ENCODE peak calls at places on chromosomes 6 and 20, in six cellular contexts. One of them, this sample, is unnamed.

GRCh38 chr6:41021832-41022231 is 17.2 kb downstream of the UNC5CL start:
- DNase-seq in memory B cell: no peak
- DNase-seq in CD8-positive, alpha-beta T cell: no peak
- DNase-seq in activated CD4-positive, alpha-beta T cell treated with anti-CD3 and anti-CD28 coated beads, Interleukin-2, amount 50 U/mL, for 1 hour: no peak
- DNase-seq in nucleus accumbens: no peak
- DNase-seq in SJSA1: peak
- DNase-seq in this sample: no peak

GRCh38 chr6:43302126-43302525 is 4.1 kb downstream of the SLC22A7 start:
- DNase-seq in memory B cell: no peak
- DNase-seq in CD8-positive, alpha-beta T cell: no peak
- DNase-seq in activated CD4-positive, alpha-beta T cell treated with anti-CD3 and anti-CD28 coated beads, Interleukin-2, amount 50 U/mL, for 1 hour: no peak
- DNase-seq in nucleus accumbens: no peak
- DNase-seq in SJSA1: no peak
- DNase-seq in this sample: no peak

GRCh38 chr6:33372532-33373123 is 19.0 kb upstream of the KIFC1 start:
- DNase-seq in memory B cell: no peak
- DNase-seq in CD8-positive, alpha-beta T cell: no peak
- DNase-seq in activated CD4-positive, alpha-beta T cell treated with anti-CD3 and anti-CD28 coated beads, Interleukin-2, amount 50 U/mL, for 1 hour: no peak
- DNase-seq in nucleus accumbens: no peak
- DNase-seq in SJSA1: no peak
- DNase-seq in this sample: no peak

GRCh38 chr20:5195655-5196054 is 68.8 kb downstream of the CDS2 start:
- DNase-seq in memory B cell: no peak
- DNase-seq in CD8-positive, alpha-beta T cell: no peak
- DNase-seq in activated CD4-positive, alpha-beta T cell treated with anti-CD3 and anti-CD28 coated beads, Interleukin-2, amount 50 U/mL, for 1 hour: no peak
- DNase-seq in nucleus accumbens: no peak
- DNase-seq in SJSA1: no peak
- DNase-seq in this sample: no peak

GRCh38 chr6:166621114-166621540 is 5.9 kb downstream of the RPS6KA2 start:
- DNase-seq in memory B cell: no peak
- DNase-seq in CD8-positive, alpha-beta T cell: no peak
- DNase-seq in activated CD4-positive, alpha-beta T cell treated with anti-CD3 and anti-CD28 coated beads, Interleukin-2, amount 50 U/mL, for 1 hour: no peak
- DNase-seq in nucleus accumbens: no peak
- DNase-seq in SJSA1: no peak
- DNase-seq in this sample: no peak

GRCh38 chr6:164142312-164142711 is 727.8 kb downstream of the QKI start:
- DNase-seq in memory B cell: no peak
- DNase-seq in CD8-positive, alpha-beta T cell: no peak
- DNase-seq in activated CD4-positive, alpha-beta T cell treated with anti-CD3 and anti-CD28 coated beads, Interleukin-2, amount 50 U/mL, for 1 hour: no peak
- DNase-seq in nucleus accumbens: no peak
- DNase-seq in SJSA1: no peak
- DNase-seq in this sample: no peak

GRCh38 chr20:25041813-25042530 is 16.0 kb downstream of the ACSS1 start:
- DNase-seq in memory B cell: no peak
- DNase-seq in CD8-positive, alpha-beta T cell: no peak
- DNase-seq in activated CD4-positive, alpha-beta T cell treated with anti-CD3 and anti-CD28 coated beads, Interleukin-2, amount 50 U/mL, for 1 hour: no peak
- DNase-seq in nucleus accumbens: no peak
- DNase-seq in SJSA1: no peak
- DNase-seq in this sample: no peak

GRCh38 chr6:29737707-29738630 is 14.7 kb downstream of the HLA-F start:
- DNase-seq in memory B cell: peak
- DNase-seq in CD8-positive, alpha-beta T cell: peak
- DNase-seq in activated CD4-positive, alpha-beta T cell treated with anti-CD3 and anti-CD28 coated beads, Interleukin-2, amount 50 U/mL, for 1 hour: peak
- DNase-seq in nucleus accumbens: peak
- DNase-seq in SJSA1: peak
- DNase-seq in this sample: peak

GRCh38 chr6:107561325-107561724 is 71.4 kb downstream of the SOBP start:
- DNase-seq in memory B cell: no peak
- DNase-seq in CD8-positive, alpha-beta T cell: no peak
- DNase-seq in activated CD4-positive, alpha-beta T cell treated with anti-CD3 and anti-CD28 coated beads, Interleukin-2, amount 50 U/mL, for 1 hour: no peak
- DNase-seq in nucleus accumbens: no peak
- DNase-seq in SJSA1: no peak
- DNase-seq in this sample: no peak

GRCh38 chr6:32196682-32197616 is 4.5 kb upstream of the GPSM3 start:
- DNase-seq in memory B cell: peak
- DNase-seq in CD8-positive, alpha-beta T cell: no peak
- DNase-seq in activated CD4-positive, alpha-beta T cell treated with anti-CD3 and anti-CD28 coated beads, Interleukin-2, amount 50 U/mL, for 1 hour: no peak
- DNase-seq in nucleus accumbens: no peak
- DNase-seq in SJSA1: peak
- DNase-seq in this sample: no peak

GRCh38 chr20:53685070-53685595 is 91.5 kb upstream of the ZNF217 start:
- DNase-seq in memory B cell: no peak
- DNase-seq in CD8-positive, alpha-beta T cell: no peak
- DNase-seq in activated CD4-positive, alpha-beta T cell treated with anti-CD3 and anti-CD28 coated beads, Interleukin-2, amount 50 U/mL, for 1 hour: no peak
- DNase-seq in nucleus accumbens: no peak
- DNase-seq in SJSA1: no peak
- DNase-seq in this sample: no peak

GRCh38 chr20:53168491-53168890 is 196.3 kb downstream of the TSHZ2 start:
- DNase-seq in memory B cell: no peak
- DNase-seq in CD8-positive, alpha-beta T cell: no peak
- DNase-seq in activated CD4-positive, alpha-beta T cell treated with anti-CD3 and anti-CD28 coated beads, Interleukin-2, amount 50 U/mL, for 1 hour: no peak
- DNase-seq in nucleus accumbens: no peak
- DNase-seq in SJSA1: no peak
- DNase-seq in this sample: no peak